ENCODE peak calls at places on chromosomes 3 and 15, in four cellular contexts. One of them, this sample, is unnamed.

GRCh38 chr3:42691861-42692666 is 6.7 kb downstream of the KLHL40 start:
- DNase-seq in heart left ventricle: no peak
- DNase-seq in heart right ventricle: no peak
- DNase-seq in fibroblast of lung: no peak
- DNase-seq in this sample: no peak

GRCh38 chr3:38829404-38829803 is 13.4 kb upstream of the SCN10A start:
- DNase-seq in heart right ventricle: peak; percentile 15
- DNase-seq in heart left ventricle: peak; percentile 61
- DNase-seq in fibroblast of lung: peak; percentile 85
- DNase-seq in this sample: peak; percentile 42

GRCh38 chr3:42704136-42704841 is 1.7 kb upstream of the HHATL start:
- DNase-seq in fibroblast of lung: no peak
- DNase-seq in heart right ventricle: no peak
- DNase-seq in heart left ventricle: no peak
- DNase-seq in this sample: no peak

GRCh38 chr3:132317229-132317948 is at the start of gene ACP3:
- DNase-seq in heart right ventricle: peak; percentile 40
- DNase-seq in fibroblast of lung: peak; percentile 90
- DNase-seq in heart left ventricle: peak; percentile 44
- DNase-seq in this sample: peak; percentile 36

GRCh38 chr3:67558429-67558828 is 96.0 kb downstream of the SUCLG2 start:
- DNase-seq in fibroblast of lung: peak; percentile 14
- DNase-seq in heart left ventricle: no peak
- DNase-seq in heart right ventricle: no peak
- DNase-seq in this sample: no peak

GRCh38 chr3:188664795-188665194 is 507.0 kb upstream of the TPRG1 start:
- DNase-seq in heart left ventricle: no peak
- DNase-seq in heart right ventricle: no peak
- DNase-seq in fibroblast of lung: no peak
- DNase-seq in this sample: no peak

GRCh38 chr15:71691700-71692417 is 118.5 kb upstream of the NR2E3 start:
- DNase-seq in heart left ventricle: peak; percentile 31
- DNase-seq in fibroblast of lung: peak; percentile 97
- DNase-seq in heart right ventricle: no peak
- DNase-seq in this sample: peak; percentile 69

GRCh38 chr15:85854345-85855097 is 59.8 kb upstream of the KLHL25 start:
- DNase-seq in fibroblast of lung: peak; percentile 48
- DNase-seq in heart left ventricle: no peak
- DNase-seq in heart right ventricle: no peak
- DNase-seq in this sample: peak; percentile 37

GRCh38 chr3:38723569-38724391 is 74.3 kb upstream of the SCN5A start:
- DNase-seq in heart right ventricle: peak; percentile 34
- DNase-seq in heart left ventricle: peak; percentile 87
- DNase-seq in fibroblast of lung: peak; percentile 25
- DNase-seq in this sample: no peak

GRCh38 chr15:95995375-95996168 is 334.9 kb upstream of the NR2F2 start:
- DNase-seq in heart right ventricle: no peak
- DNase-seq in fibroblast of lung: peak; percentile 67
- DNase-seq in heart left ventricle: no peak
- DNase-seq in this sample: no peak

GRCh38 chr3:19070325-19070724 is 78.0 kb upstream of the KCNH8 start:
- DNase-seq in fibroblast of lung: peak; percentile 21
- DNase-seq in heart right ventricle: no peak
- DNase-seq in heart left ventricle: no peak
- DNase-seq in this sample: no peak

GRCh38 chr15:31365655-31366127 is 39.1 kb downstream of the KLF13 start:
- DNase-seq in fibroblast of lung: peak; percentile 59
- DNase-seq in heart right ventricle: peak; percentile 93
- DNase-seq in heart left ventricle: peak; percentile 93
- DNase-seq in this sample: peak; percentile 35

GRCh38 chr3:78737988-78738387 is 1029.8 kb downstream of the ROBO1 start:
- DNase-seq in fibroblast of lung: peak; percentile 22
- DNase-seq in heart right ventricle: no peak
- DNase-seq in heart left ventricle: peak; percentile 29
- DNase-seq in this sample: no peak

GRCh38 chr3:15682766-15683165 is 81.2 kb downstream of the BTD start:
- DNase-seq in fibroblast of lung: no peak
- DNase-seq in heart right ventricle: no peak
- DNase-seq in heart left ventricle: no peak
- DNase-seq in this sample: no peak

DNA sequence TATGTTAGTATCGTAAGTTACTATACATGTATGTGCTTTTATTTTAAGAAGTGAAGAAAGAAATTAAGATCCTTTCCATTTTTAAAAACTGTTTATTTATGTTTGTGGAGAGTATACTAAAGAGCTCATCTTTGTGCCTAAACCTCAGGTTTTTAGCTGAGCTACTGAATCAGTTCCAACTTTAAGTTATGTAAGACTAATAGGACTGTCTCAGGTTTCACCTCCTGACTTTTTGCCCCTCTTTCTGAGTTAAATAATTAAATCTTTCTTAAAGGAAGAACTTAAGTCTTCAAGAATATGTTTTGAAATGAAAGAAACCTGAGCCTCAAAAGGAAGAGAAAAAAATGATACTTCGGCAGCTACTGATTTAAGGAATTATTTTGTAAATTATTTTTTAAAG is 2.6 kb downstream of the SLMAP start:
- DNase-seq in fibroblast of lung: peak; percentile 29
- DNase-seq in heart right ventricle: no peak
- DNase-seq in heart left ventricle: no peak
- DNase-seq in this sample: no peak
- TF ChIP-seq CTCF in fibroblast of lung: no peak
- TF ChIP-seq CTCF in heart right ventricle: no peak
- TF ChIP-seq CTCF in heart left ventricle: no peak
- TF ChIP-seq CTCF in this sample: no peak

DNA sequence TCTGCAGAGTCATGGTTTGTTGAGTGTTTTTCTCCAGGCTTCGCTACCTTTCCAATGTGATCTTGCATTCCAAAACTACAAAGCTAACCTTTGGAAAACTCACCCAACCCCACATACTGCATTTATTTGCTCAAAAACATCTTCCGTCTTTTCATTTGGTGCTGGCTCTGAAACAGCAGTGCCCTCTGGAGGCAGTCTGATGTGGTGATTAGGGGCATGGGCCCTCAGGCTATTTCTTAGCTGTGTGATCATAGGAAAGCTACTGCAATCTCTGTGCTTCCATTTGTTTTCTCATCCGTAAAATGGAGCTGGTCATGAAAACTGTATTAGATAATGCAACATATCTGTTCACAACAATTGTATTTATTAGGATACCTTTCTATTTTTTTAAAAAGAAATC is 47.0 kb downstream of the MTHFS start:
- DNase-seq in fibroblast of lung: peak; percentile 21
- DNase-seq in heart left ventricle: no peak
- DNase-seq in heart right ventricle: no peak
- DNase-seq in this sample: no peak
- TF ChIP-seq CTCF in fibroblast of lung: peak; percentile 88
- TF ChIP-seq CTCF in heart left ventricle: peak; percentile 26
- TF ChIP-seq CTCF in heart right ventricle: peak; percentile 33
- TF ChIP-seq CTCF in this sample: peak; percentile 65

GRCh38 chr15:78242128-78242527 is 7.8 kb upstream of the ACSBG1 start:
- DNase-seq in heart right ventricle: no peak
- DNase-seq in fibroblast of lung: no peak
- DNase-seq in heart left ventricle: no peak
- DNase-seq in this sample: no peak

GRCh38 chr15:78243076-78243475 is 8.7 kb upstream of the ACSBG1 start:
- DNase-seq in heart right ventricle: no peak
- DNase-seq in heart left ventricle: no peak
- DNase-seq in fibroblast of lung: no peak
- DNase-seq in this sample: no peak

GRCh38 chr15:78243491-78243941 is 9.2 kb upstream of the ACSBG1 start:
- DNase-seq in heart left ventricle: peak; percentile 64
- DNase-seq in heart right ventricle: peak; percentile 68
- DNase-seq in fibroblast of lung: peak; percentile 54
- DNase-seq in this sample: no peak

GRCh38 chr15:78241017-78241416 is 6.7 kb upstream of the ACSBG1 start:
- DNase-seq in heart right ventricle: peak; percentile 90
- DNase-seq in fibroblast of lung: peak; percentile 47
- DNase-seq in heart left ventricle: peak; percentile 85
- DNase-seq in this sample: peak; percentile 29

GRCh38 chr15:78244101-78244500 is 9.7 kb upstream of the ACSBG1 start:
- DNase-seq in heart right ventricle: no peak
- DNase-seq in fibroblast of lung: no peak
- DNase-seq in heart left ventricle: no peak
- DNase-seq in this sample: no peak
- TF ChIP-seq CTCF in heart right ventricle: no peak
- TF ChIP-seq CTCF in fibroblast of lung: no peak
- TF ChIP-seq CTCF in heart left ventricle: no peak
- TF ChIP-seq CTCF in this sample: no peak

GRCh38 chr3:10706156-10707088 is 109.6 kb upstream of the SLC6A11 start:
- DNase-seq in fibroblast of lung: no peak
- DNase-seq in heart left ventricle: no peak
- DNase-seq in heart right ventricle: no peak
- DNase-seq in this sample: no peak

GRCh38 chr3:10709110-10709781 is 106.8 kb upstream of the SLC6A11 start:
- DNase-seq in heart left ventricle: no peak
- DNase-seq in fibroblast of lung: no peak
- DNase-seq in heart right ventricle: no peak
- DNase-seq in this sample: no peak

GRCh38 chr3:10707984-10708868 is 107.8 kb upstream of the SLC6A11 start:
- DNase-seq in heart right ventricle: no peak
- DNase-seq in fibroblast of lung: no peak
- DNase-seq in heart left ventricle: no peak
- DNase-seq in this sample: no peak

GRCh38 chr3:10703875-10704274 is 112.2 kb upstream of the SLC6A11 start:
- DNase-seq in heart right ventricle: no peak
- DNase-seq in fibroblast of lung: peak; percentile 54
- DNase-seq in heart left ventricle: no peak
- DNase-seq in this sample: no peak

GRCh38 chr3:10707089-10707983 is 108.7 kb upstream of the SLC6A11 start:
- DNase-seq in fibroblast of lung: no peak
- DNase-seq in heart right ventricle: no peak
- DNase-seq in heart left ventricle: no peak
- DNase-seq in this sample: no peak
- TF ChIP-seq CTCF in fibroblast of lung: no peak
- TF ChIP-seq CTCF in heart right ventricle: no peak
- TF ChIP-seq CTCF in heart left ventricle: no peak
- TF ChIP-seq CTCF in this sample: no peak

GRCh38 chr3:11155341-11156025 is 1.2 kb downstream of the HRH1 start:
- DNase-seq in heart right ventricle: peak; percentile 65
- DNase-seq in fibroblast of lung: peak; percentile 81
- DNase-seq in heart left ventricle: peak; percentile 70
- DNase-seq in this sample: peak; percentile 47

GRCh38 chr3:11157406-11157805 is 3.1 kb downstream of the HRH1 start:
- DNase-seq in fibroblast of lung: peak; percentile 20
- DNase-seq in heart right ventricle: no peak
- DNase-seq in heart left ventricle: no peak
- DNase-seq in this sample: no peak

GRCh38 chr3:11156026-11156410 is 1.7 kb downstream of the HRH1 start:
- DNase-seq in heart right ventricle: no peak
- DNase-seq in heart left ventricle: no peak
- DNase-seq in fibroblast of lung: no peak
- DNase-seq in this sample: no peak

GRCh38 chr3:11154036-11154952 is at the start of gene HRH1:
- DNase-seq in heart right ventricle: peak; percentile 38
- DNase-seq in fibroblast of lung: peak; percentile 30
- DNase-seq in heart left ventricle: peak; percentile 47
- DNase-seq in this sample: no peak

DNA sequence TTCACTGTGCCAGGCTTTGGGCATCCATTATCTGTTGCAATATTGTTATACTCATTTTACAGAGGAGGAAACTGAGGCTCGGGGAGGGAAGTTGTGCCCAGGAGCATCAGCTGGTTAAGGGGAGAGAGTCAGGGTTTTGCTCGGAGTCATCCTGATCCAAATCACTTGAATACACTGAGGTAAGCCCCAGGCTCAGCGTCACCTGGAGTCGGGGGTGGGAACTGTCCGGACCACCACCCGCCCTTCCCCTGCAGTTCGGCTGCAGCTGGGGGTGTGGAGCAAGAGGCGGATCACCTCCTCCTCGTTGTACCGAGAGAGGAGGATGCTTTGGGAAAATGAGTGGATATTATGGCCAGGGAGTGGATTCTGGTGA is 646 bp downstream of the HRH1 start:
- DNase-seq in heart left ventricle: no peak
- DNase-seq in heart right ventricle: no peak
- DNase-seq in fibroblast of lung: peak; percentile 39
- DNase-seq in this sample: no peak
- TF ChIP-seq CTCF in heart left ventricle: no peak
- TF ChIP-seq CTCF in heart right ventricle: no peak
- TF ChIP-seq CTCF in fibroblast of lung: peak; percentile 4
- TF ChIP-seq CTCF in this sample: no peak

GRCh38 chr15:101174152-101174920 is 77.5 kb downstream of the CHSY1 start:
- DNase-seq in heart right ventricle: no peak
- DNase-seq in heart left ventricle: no peak
- DNase-seq in fibroblast of lung: no peak
- DNase-seq in this sample: no peak
- TF ChIP-seq CTCF in heart right ventricle: no peak
- TF ChIP-seq CTCF in heart left ventricle: no peak
- TF ChIP-seq CTCF in fibroblast of lung: no peak
- TF ChIP-seq CTCF in this sample: no peak

DNA sequence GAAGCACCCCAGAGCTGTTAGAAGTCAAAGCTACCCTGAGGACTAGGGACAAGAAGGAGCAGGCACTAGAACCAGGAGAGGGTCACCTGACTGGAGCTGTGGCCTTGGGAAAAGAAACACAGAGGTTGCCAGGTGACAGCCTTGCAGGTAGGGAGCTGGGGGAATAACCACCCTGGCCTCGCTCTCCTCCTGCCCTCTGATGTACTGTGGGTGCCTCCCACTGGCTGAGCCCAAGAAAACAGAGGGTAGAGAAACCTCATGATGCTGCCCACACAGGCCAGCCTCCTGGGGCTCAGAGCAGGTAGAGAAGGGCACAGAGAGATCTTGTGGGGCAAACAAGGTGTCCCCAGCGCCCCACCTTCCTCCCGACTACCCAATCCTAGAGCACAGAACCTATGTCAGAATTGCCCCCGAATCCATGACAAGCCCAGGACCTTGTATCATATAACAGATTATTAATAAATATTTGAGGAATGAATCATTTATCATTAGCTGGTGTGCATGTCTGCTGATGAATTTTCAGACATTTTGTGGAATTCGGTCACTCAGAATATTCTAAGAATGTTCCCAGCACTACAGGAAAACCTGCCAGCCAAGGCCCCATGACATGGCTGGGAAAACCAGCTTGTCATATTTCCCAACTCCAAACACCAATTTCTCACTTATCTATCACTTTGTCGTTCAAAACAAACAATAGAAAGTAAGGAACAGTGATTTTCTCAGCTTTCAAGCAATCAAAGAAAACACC is 59.8 kb upstream of the MEX3B start:
- DNase-seq in fibroblast of lung: peak; percentile 81
- DNase-seq in heart left ventricle: no peak
- DNase-seq in heart right ventricle: no peak
- DNase-seq in this sample: no peak
- TF ChIP-seq CTCF in fibroblast of lung: no peak
- TF ChIP-seq CTCF in heart left ventricle: no peak
- TF ChIP-seq CTCF in heart right ventricle: no peak
- TF ChIP-seq CTCF in this sample: no peak

This sample was measured in HFF-Myc.